ENCODE peak calls at places on chromosomes 4 and X, in nine cellular contexts. One of them, this sample, is unnamed.

GRCh38 chr4:7043521-7044414 is 596 bp downstream of the TADA2B start:
- DNase-seq in lung microvascular endothelial cell: peak; percentile 62
- DNase-seq in ascending aorta: peak; percentile 70
- DNase-seq in GM23248: peak; percentile 71
- DNase-seq in T-helper 1 cell: peak; percentile 21
- DNase-seq in stimulated activated CD8-positive, alpha-beta memory T cell treated with anti-CD3 and anti-CD28 coated beads, Interleukin-12 subunit alpha, Interleukin-12 subunit beta, amount 100 ng/mL, for 4 hours: peak; percentile 28
- DNase-seq in H1: no peak
- DNase-seq in mesothelial cell of epicardium: no peak
- DNase-seq in Calu3: peak; percentile 16
- DNase-seq in this sample: peak; percentile 48

GRCh38 chr4:129014566-129015509 is 78.5 kb downstream of the SCLT1 start:
- DNase-seq in lung microvascular endothelial cell: no peak
- DNase-seq in ascending aorta: no peak
- DNase-seq in GM23248: no peak
- DNase-seq in T-helper 1 cell: no peak
- DNase-seq in stimulated activated CD8-positive, alpha-beta memory T cell treated with anti-CD3 and anti-CD28 coated beads, Interleukin-12 subunit alpha, Interleukin-12 subunit beta, amount 100 ng/mL, for 4 hours: no peak
- DNase-seq in H1: no peak
- DNase-seq in mesothelial cell of epicardium: no peak
- DNase-seq in Calu3: no peak
- DNase-seq in this sample: no peak

GRCh38 chr4:82721819-82722423 is 76.7 kb downstream of the SCD5 start:
- DNase-seq in lung microvascular endothelial cell: peak; percentile 59
- DNase-seq in ascending aorta: no peak
- DNase-seq in GM23248: peak; percentile 46
- DNase-seq in T-helper 1 cell: no peak
- DNase-seq in stimulated activated CD8-positive, alpha-beta memory T cell treated with anti-CD3 and anti-CD28 coated beads, Interleukin-12 subunit alpha, Interleukin-12 subunit beta, amount 100 ng/mL, for 4 hours: no peak
- DNase-seq in H1: no peak
- DNase-seq in mesothelial cell of epicardium: no peak
- DNase-seq in Calu3: peak; percentile 58
- DNase-seq in this sample: no peak

GRCh38 chrX:133444952-133445831 is 29.9 kb upstream of the GPC4 start:
- DNase-seq in lung microvascular endothelial cell: no peak
- DNase-seq in ascending aorta: no peak
- DNase-seq in GM23248: peak; percentile 12
- DNase-seq in T-helper 1 cell: no peak
- DNase-seq in stimulated activated CD8-positive, alpha-beta memory T cell treated with anti-CD3 and anti-CD28 coated beads, Interleukin-12 subunit alpha, Interleukin-12 subunit beta, amount 100 ng/mL, for 4 hours: no peak
- DNase-seq in H1: no peak
- DNase-seq in mesothelial cell of epicardium: no peak
- DNase-seq in Calu3: peak; percentile 34
- DNase-seq in this sample: no peak

GRCh38 chrX:53074987-53075386 is 7.2 kb upstream of the TSPYL2 start:
- DNase-seq in lung microvascular endothelial cell: no peak
- DNase-seq in ascending aorta: peak; percentile 59
- DNase-seq in GM23248: no peak
- DNase-seq in T-helper 1 cell: no peak
- DNase-seq in stimulated activated CD8-positive, alpha-beta memory T cell treated with anti-CD3 and anti-CD28 coated beads, Interleukin-12 subunit alpha, Interleukin-12 subunit beta, amount 100 ng/mL, for 4 hours: no peak
- DNase-seq in H1: no peak
- DNase-seq in mesothelial cell of epicardium: no peak
- DNase-seq in Calu3: no peak
- DNase-seq in this sample: no peak

GRCh38 chrX:135424469-135424868 is 2.7 kb downstream of the SMIM10L2A start:
- DNase-seq in lung microvascular endothelial cell: no peak
- DNase-seq in ascending aorta: no peak
- DNase-seq in GM23248: no peak
- DNase-seq in T-helper 1 cell: no peak
- DNase-seq in stimulated activated CD8-positive, alpha-beta memory T cell treated with anti-CD3 and anti-CD28 coated beads, Interleukin-12 subunit alpha, Interleukin-12 subunit beta, amount 100 ng/mL, for 4 hours: no peak
- DNase-seq in H1: no peak
- DNase-seq in mesothelial cell of epicardium: no peak
- DNase-seq in Calu3: no peak
- DNase-seq in this sample: no peak

GRCh38 chr4:124053872-124054538 is 657.4 kb downstream of the SPRY1 start:
- DNase-seq in lung microvascular endothelial cell: no peak
- DNase-seq in ascending aorta: no peak
- DNase-seq in GM23248: no peak
- DNase-seq in T-helper 1 cell: no peak
- DNase-seq in stimulated activated CD8-positive, alpha-beta memory T cell treated with anti-CD3 and anti-CD28 coated beads, Interleukin-12 subunit alpha, Interleukin-12 subunit beta, amount 100 ng/mL, for 4 hours: no peak
- DNase-seq in H1: no peak
- DNase-seq in mesothelial cell of epicardium: no peak
- DNase-seq in Calu3: no peak
- DNase-seq in this sample: no peak

GRCh38 chr4:13347517-13348125 is 136.5 kb downstream of the RAB28 start:
- DNase-seq in lung microvascular endothelial cell: no peak
- DNase-seq in ascending aorta: no peak
- DNase-seq in GM23248: peak; percentile 56
- DNase-seq in T-helper 1 cell: no peak
- DNase-seq in stimulated activated CD8-positive, alpha-beta memory T cell treated with anti-CD3 and anti-CD28 coated beads, Interleukin-12 subunit alpha, Interleukin-12 subunit beta, amount 100 ng/mL, for 4 hours: no peak
- DNase-seq in H1: no peak
- DNase-seq in mesothelial cell of epicardium: no peak
- DNase-seq in Calu3: no peak
- DNase-seq in this sample: no peak

GRCh38 chr4:172666711-172667368 is 501.8 kb upstream of the GALNT7 start:
- DNase-seq in lung microvascular endothelial cell: no peak
- DNase-seq in ascending aorta: no peak
- DNase-seq in GM23248: peak; percentile 41
- DNase-seq in T-helper 1 cell: no peak
- DNase-seq in stimulated activated CD8-positive, alpha-beta memory T cell treated with anti-CD3 and anti-CD28 coated beads, Interleukin-12 subunit alpha, Interleukin-12 subunit beta, amount 100 ng/mL, for 4 hours: no peak
- DNase-seq in H1: no peak
- DNase-seq in mesothelial cell of epicardium: no peak
- DNase-seq in Calu3: no peak
- DNase-seq in this sample: no peak

This sample was measured in stimulated activated CD4-positive, alpha-beta T cell treated with anti-CD3 and anti-CD28 coated beads, Interleukin-1b, Interleukin-23, amount 100 ng/mL, for 4 hours.